ENCODE peak calls at places on chromosomes 7 and 10, in six cellular contexts. O is AG04450, H is heart right ventricle, W is BE2C, K is NB4, S is IMR-90. N is an unnamed sample.

GRCh38 chr7:157436763-157437480 is 100.1 kb downstream of the DNAJB6 start:
- DNase-seq in O (no peak), H (no peak), S (no peak), W (no peak), K (peak), N (peak)

GRCh38 chr10:73968101-73968515 is 29.8 kb upstream of the VCL start:
- DNase-seq in H (no peak), O (no peak), S (no peak), W (no peak), K (no peak), N (no peak)

GRCh38 chr7:132130497-132130896 is 445.8 kb downstream of the PLXNA4 start:
- DNase-seq in K (no peak), S (no peak), O (no peak), W (no peak), H (no peak), N (no peak)

GRCh38 chr7:100613447-100614185 is 1.3 kb downstream of the MOSPD3 start:
- DNase-seq in H (no peak), S (no peak), O (no peak), W (no peak), K (peak), N (no peak)

GRCh38 chr10:30818010-30818660 is 188.6 kb upstream of the LYZL2 start:
- DNase-seq in W (peak), S (peak), O (no peak), K (peak), H (peak), N (peak)

GRCh38 chr10:108303149-108303548 is 1138.6 kb upstream of the SORCS1 start:
- DNase-seq in S (no peak), W (no peak), K (no peak), O (no peak), H (no peak), N (peak)

GRCh38 chr10:785539-786214 is 96.2 kb upstream of the DIP2C start:
- DNase-seq in K (no peak), S (no peak), H (no peak), W (no peak), O (no peak), N (no peak)

GRCh38 chr10:25338271-25338670 is 163.5 kb downstream of the GPR158 start:
- DNase-seq in S (no peak), W (no peak), H (no peak), O (no peak), K (no peak), N (no peak)

GRCh38 chr10:92830478-92831389 is 17.6 kb upstream of the EXOC6 start:
- DNase-seq in W (no peak), H (peak), O (no peak), K (peak), S (no peak), N (no peak)

GRCh38 chr7:156014808-156015207 is 202.5 kb upstream of the SHH start:
- DNase-seq in S (no peak), W (no peak), O (no peak), K (no peak), H (no peak), N (no peak)

GRCh38 chr7:2209146-2209960 is 23.4 kb downstream of the MAD1L1 start:
- DNase-seq in W (peak), H (peak), O (peak), K (peak), S (peak), N (peak)

GRCh38 chr7:48424731-48425130 is 253.5 kb downstream of the ABCA13 start:
- DNase-seq in O (no peak), W (no peak), K (peak), H (no peak), S (peak), N (no peak)

GRCh38 chr7:34748244-34749039 is 90.4 kb downstream of the NPSR1 start:
- DNase-seq in H (peak), S (peak), O (no peak), K (no peak), W (peak), N (peak)

GRCh38 chr10:121593267-121593666 is 5.0 kb downstream of the FGFR2 start:
- DNase-seq in W (no peak), K (no peak), O (no peak), S (no peak), H (no peak), N (no peak)

GRCh38 chr7:101021703-101022102 is 1.8 kb downstream of the MUC17 start:
- DNase-seq in W (no peak), H (no peak), O (no peak), K (no peak), S (no peak), N (no peak)

GRCh38 chr7:81138850-81139249 is 220.0 kb upstream of the SEMA3C start:
- DNase-seq in H (no peak), S (no peak), W (no peak), O (no peak), K (peak), N (no peak)

GRCh38 chr10:88062798-88063472 is 199.5 kb downstream of the PTEN start:
- DNase-seq in W (no peak), K (peak), H (no peak), O (peak), S (peak), N (peak)

GRCh38 chr7:106418526-106418925 is 133.7 kb upstream of the NAMPT start:
- DNase-seq in O (peak), K (peak), S (peak), W (no peak), H (no peak), N (no peak)

GRCh38 chr10:119531067-119531466 is 11.5 kb downstream of the RGS10 start:
- DNase-seq in K (no peak), S (peak), O (peak), H (no peak), W (no peak), N (no peak)

GRCh38 chr7:3089493-3089892 is 45.8 kb upstream of the CARD11 start:
- DNase-seq in S (peak), O (no peak), W (no peak), H (no peak), K (peak), N (no peak)

GRCh38 chr7:16106300-16106699 is 315.0 kb downstream of the CRPPA start:
- DNase-seq in W (no peak), K (no peak), O (no peak), H (no peak), S (no peak), N (no peak)

DNA sequence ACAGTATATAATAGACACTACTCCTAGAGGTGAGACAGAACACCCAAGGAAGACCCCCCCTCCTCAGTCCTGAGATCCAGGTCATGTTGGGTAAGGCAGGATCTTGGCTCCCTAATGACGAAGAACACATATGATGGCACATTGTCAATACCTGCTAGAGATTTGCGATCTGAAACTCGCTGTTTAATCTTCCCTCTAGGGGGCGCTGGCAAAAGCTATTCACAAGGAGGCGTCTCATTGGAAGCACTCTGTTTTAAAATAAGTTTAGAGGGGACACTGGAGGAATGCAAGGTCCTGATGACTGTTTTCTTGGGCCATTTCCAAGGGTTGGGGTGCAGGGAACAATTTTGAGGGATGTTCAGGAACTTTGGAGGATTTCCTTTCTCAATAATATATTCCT is 1013.7 kb upstream of the MBL2 start:
- DNase-seq in W (peak), O (no peak), K (peak), S (no peak), H (no peak), N (no peak)
- TF ChIP-seq CTCF in W (peak), O (no peak), K (peak), S (no peak), H (no peak), N (no peak)

DNA sequence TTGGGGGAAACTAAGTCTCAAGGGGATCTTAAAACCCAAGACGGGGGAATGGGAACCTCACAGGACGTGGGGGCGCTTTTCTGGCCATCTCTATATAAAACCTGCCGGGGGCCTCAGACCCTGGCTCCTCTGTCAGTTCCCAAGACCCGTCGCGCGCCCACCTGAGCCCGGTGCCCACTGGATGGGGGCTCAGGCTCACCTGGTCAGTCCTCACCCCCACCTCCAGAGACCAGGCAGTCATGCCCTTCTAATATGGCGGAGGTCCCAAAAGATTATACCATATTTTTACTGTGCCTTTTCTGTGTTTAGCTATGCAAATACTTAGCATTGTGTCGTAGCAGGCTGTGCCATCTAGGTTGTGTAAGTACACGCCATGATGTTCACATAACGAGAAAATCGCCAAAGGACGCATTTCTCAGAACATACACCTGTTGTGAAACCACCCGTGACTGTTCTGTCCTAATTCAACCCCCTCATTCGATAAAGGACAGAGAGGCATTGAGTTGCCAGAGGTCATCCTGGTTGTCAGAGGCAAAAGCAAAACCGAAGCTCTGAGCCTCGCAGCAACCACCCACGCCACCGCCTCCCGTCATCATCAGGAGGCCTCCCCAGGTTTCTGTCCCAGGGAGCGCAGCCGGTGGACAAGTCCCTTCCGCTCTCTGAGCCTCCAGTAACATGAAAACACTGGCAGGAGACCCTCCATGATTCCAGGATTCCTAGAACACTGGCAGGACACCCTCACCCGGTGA is 28.9 kb downstream of the OAT start:
- DNase-seq in W (no peak), K (no peak), H (no peak), O (no peak), S (no peak), N (no peak)
- H3K4me3 ChIP-seq in W (peak), K (no peak), H (peak), O (peak), S (peak), N (peak)

DNA sequence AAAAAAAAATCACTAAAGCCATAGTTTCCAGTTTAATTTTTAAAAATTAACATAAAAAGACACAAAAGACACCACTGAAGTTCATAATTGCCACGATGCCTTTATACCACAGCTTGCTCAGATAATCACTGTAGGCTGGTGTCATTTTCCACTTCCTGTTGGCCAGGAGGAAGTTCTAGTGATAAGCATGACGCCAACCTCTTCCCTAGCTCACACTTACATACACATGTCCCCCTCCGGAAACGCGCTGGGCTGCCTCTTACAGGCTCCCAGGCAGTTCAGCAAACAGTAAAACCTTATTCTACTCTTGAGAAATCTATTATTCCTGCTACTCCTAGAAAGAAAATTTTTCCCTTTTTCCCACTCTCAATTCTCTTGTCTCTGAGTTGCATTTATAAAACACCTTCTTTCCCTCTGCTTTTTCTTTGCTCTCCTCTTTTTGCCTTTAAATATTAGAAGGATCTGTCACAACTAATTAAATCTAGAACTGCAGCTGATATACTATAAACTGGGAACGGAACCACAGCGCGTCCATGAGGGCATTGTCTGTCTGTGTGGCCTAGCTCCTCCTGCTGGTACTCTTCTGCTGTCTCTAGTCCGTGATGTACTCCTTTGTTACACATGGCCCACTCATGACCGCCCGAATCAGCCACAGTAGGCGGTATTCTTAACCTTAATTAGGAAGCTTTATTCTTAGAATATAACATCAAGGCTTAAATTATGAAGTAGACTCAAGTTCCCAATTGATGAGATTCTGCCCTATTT is 664.9 kb downstream of the CNTNAP2 start:
- DNase-seq in W (no peak), S (no peak), O (no peak), H (no peak), K (peak), N (no peak)
- TF ChIP-seq CTCF in W (peak), S (no peak), O (no peak), H (no peak), K (no peak), N (no peak)

GRCh38 chr7:97027427-97028234 is 3.0 kb upstream of the DLX5 start:
- DNase-seq in H (peak), W (peak), K (peak), O (peak), S (peak), N (peak)
- H3K4me3 ChIP-seq in H (peak), W (peak), K (no peak), O (peak), S (peak), N (peak)

GRCh38 chr7:112740667-112741066 is 49.5 kb downstream of the TMEM168 start:
- DNase-seq in O (no peak), K (no peak), S (no peak), H (no peak), W (no peak), N (no peak)
- TF ChIP-seq CTCF in O (no peak), K (no peak), S (no peak), H (no peak), W (no peak), N (no peak)

GRCh38 chr7:137998250-137998649 is 3.6 kb downstream of the CREB3L2 start:
- DNase-seq in K (no peak), W (no peak), H (no peak), O (no peak), S (peak), N (no peak)
- H3K4me3 ChIP-seq in K (no peak), W (no peak), H (no peak), O (peak), S (peak), N (peak)

GRCh38 chr10:97707134-97707861 is 6.2 kb upstream of the MARVELD1 start:
- DNase-seq in S (no peak), W (no peak), H (no peak), K (no peak), O (no peak), N (no peak)

GRCh38 chr10:97711640-97712267 is 1.8 kb upstream of the MARVELD1 start:
- DNase-seq in S (no peak), H (no peak), K (no peak), O (no peak), W (no peak), N (no peak)

GRCh38 chr10:97708167-97708566 is 5.4 kb upstream of the MARVELD1 start:
- DNase-seq in O (no peak), S (no peak), H (no peak), K (no peak), W (no peak), N (no peak)

GRCh38 chr10:97708976-97709745 is 4.4 kb upstream of the MARVELD1 start:
- DNase-seq in O (peak), W (peak), H (peak), S (peak), K (peak), N (peak)

DNA sequence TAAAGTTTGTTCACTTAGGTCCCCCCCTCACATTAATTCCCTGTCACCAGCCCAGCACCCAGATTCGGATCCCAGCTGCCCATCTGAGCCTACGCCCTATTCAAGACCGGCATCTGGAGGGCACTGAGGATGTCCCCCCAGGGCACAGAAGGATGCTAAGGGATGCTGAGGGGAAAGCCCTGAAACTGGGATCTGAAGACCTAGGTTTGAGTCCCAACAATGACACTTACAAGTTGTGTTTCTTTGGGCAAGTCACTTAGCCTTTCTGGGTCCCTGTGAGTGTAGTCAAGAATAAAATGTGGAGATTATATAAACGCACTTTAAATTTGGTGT is 3.8 kb upstream of the MARVELD1 start:
- DNase-seq in S (no peak), W (no peak), K (no peak), H (no peak), O (no peak), N (no peak)
- TF ChIP-seq CTCF in S (no peak), W (no peak), K (no peak), H (no peak), O (no peak), N (no peak)

N was measured in foreskin fibroblast.